ENCODE peak calls at places on chromosomes 1 and 21, in seven cellular contexts. S is PC-3, M is stomach, P is BE2C, N is lung, I is psoas muscle, H is esophagus squamous epithelium. Z is an unnamed sample.

GRCh38 chr1:40820251-40820797 is 36.7 kb downstream of the KCNQ4 start:
- DNase-seq in S (no peak), N (no peak), I (no peak), M (no peak), P (no peak), H (no peak), Z (no peak)

GRCh38 chr1:15258828-15259588 is 12.0 kb downstream of the FHAD1 start:
- DNase-seq in I (no peak), N (no peak), M (no peak), H (no peak), S (no peak), P (no peak), Z (no peak)

GRCh38 chr1:171670739-171671138 is 18.3 kb upstream of the MYOC start:
- DNase-seq in P (no peak), M (no peak), S (no peak), N (no peak), I (no peak), H (no peak), Z (no peak)

GRCh38 chr1:182389619-182390047 is 2.0 kb downstream of the GLUL start:
- DNase-seq in H (no peak), N (peak; percentile 64), M (no peak), S (no peak), P (no peak), I (no peak), Z (no peak)

GRCh38 chr21:38342734-38343133 is 85.9 kb downstream of the KCNJ15 start:
- DNase-seq in N (no peak), P (no peak), S (no peak), M (no peak), H (no peak), I (no peak), Z (no peak)

GRCh38 chr1:18484726-18485125 is 4.0 kb downstream of the KLHDC7A start:
- DNase-seq in P (no peak), M (no peak), S (no peak), H (no peak), I (no peak), N (no peak), Z (no peak)

GRCh38 chr1:66367369-66367768 is 166.6 kb upstream of the SGIP1 start:
- DNase-seq in N (no peak), M (no peak), S (no peak), I (no peak), P (no peak), H (no peak), Z (no peak)

GRCh38 chr21:36689324-36689723 is 9.6 kb upstream of the SIM2 start:
- DNase-seq in H (no peak), P (no peak), I (no peak), S (no peak), N (no peak), M (no peak), Z (no peak)

GRCh38 chr1:173015629-173016028 is 35.1 kb downstream of the TNFSF18 start:
- DNase-seq in S (no peak), H (no peak), N (no peak), I (no peak), P (no peak), M (no peak), Z (no peak)

GRCh38 chr1:7570311-7570710 is 200.8 kb upstream of the VAMP3 start:
- DNase-seq in M (peak; percentile 80), S (no peak), I (no peak), P (no peak), H (no peak), N (no peak), Z (no peak)

GRCh38 chr21:30083120-30083945 is 83.3 kb downstream of the CLDN17 start:
- DNase-seq in P (no peak), I (no peak), M (no peak), N (no peak), S (no peak), H (no peak), Z (no peak)
- H3K4me3 ChIP-seq in P (no peak overlapping the region), I (no peak overlapping the region), M (no peak overlapping the region), N (no peak overlapping the region), S (no peak overlapping the region), H (no peak overlapping the region), Z (no peak overlapping the region)

DNA sequence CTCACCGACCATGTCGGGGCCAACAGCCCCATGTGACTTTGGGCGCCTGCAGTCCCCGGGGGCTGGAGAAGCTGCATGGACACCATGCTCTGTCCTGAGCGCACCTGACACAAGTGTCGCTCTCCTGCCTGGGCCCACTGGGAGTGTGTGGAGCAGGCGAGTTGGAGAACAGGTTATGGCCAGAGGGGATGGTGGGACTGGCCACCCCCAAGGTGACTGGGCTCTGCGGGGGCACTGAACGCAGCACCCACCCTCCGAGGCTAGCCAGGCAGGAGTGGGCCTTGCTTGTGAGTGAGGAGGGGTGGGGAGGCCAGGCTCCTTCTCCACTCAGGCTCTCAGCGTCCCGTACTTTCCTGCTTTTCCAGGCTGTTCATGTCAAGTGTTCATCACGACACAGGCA is 35.6 kb downstream of the SNAP47 start:
- DNase-seq in I (no peak), H (no peak), M (no peak), N (no peak), P (no peak), S (no peak), Z (no peak)
- H3K36me3 ChIP-seq in I (peaks cover 10% of the 10 kb centered on the region), H (no peaks in the 10 kb centered on the region), M (peaks cover 79% of the 10 kb centered on the region), N (no peaks in the 10 kb centered on the region), P (peaks cover 16% of the 10 kb centered on the region), S (peaks cover 47% of the 10 kb centered on the region), Z (peaks cover 22% of the 10 kb centered on the region)

GRCh38 chr21:46503922-46504539 is 45.3 kb downstream of the DIP2A start:
- DNase-seq in H (no peak), N (no peak), I (no peak), M (no peak), S (no peak), P (no peak), Z (no peak)
- H3K4me3 ChIP-seq in H (no peak overlapping the region), N (no peak overlapping the region), I (no peak overlapping the region), M (no peak overlapping the region), S (no peak overlapping the region), P (no peak overlapping the region), Z (no peak overlapping the region)

GRCh38 chr1:165897326-165898303 is 70.2 kb downstream of the UCK2 start:
- DNase-seq in M (no peak), I (no peak), H (no peak), P (peak; percentile 39), N (no peak), S (no peak), Z (no peak)
- H3K36me3 ChIP-seq in M (peaks cover 40% of the 10 kb centered on the region), I (no peaks in the 10 kb centered on the region), H (no peaks in the 10 kb centered on the region), P (peaks cover 88% of the 10 kb centered on the region), N (no peaks in the 10 kb centered on the region), S (peaks cover 42% of the 10 kb centered on the region), Z (peaks cover 16% of the 10 kb centered on the region)

GRCh38 chr1:27572679-27573426 is 31.1 kb downstream of the AHDC1 start:
- DNase-seq in M (no peak), S (no peak), P (peak; percentile 68), N (no peak), H (no peak), I (peak; percentile 61), Z (peak; percentile 77)

GRCh38 chr1:27571439-27572018 is 32.4 kb downstream of the AHDC1 start:
- DNase-seq in P (no peak), N (no peak), M (no peak), S (no peak), I (peak; percentile 37), H (no peak), Z (peak; percentile 73)

GRCh38 chr1:27570383-27570755 is 33.6 kb downstream of the AHDC1 start:
- DNase-seq in I (peak; percentile 27), H (no peak), M (no peak), S (no peak), P (no peak), N (no peak), Z (no peak)

GRCh38 chr1:27570823-27571222 is 33.1 kb downstream of the AHDC1 start:
- DNase-seq in P (no peak), I (peak; percentile 20), S (no peak), N (no peak), H (no peak), M (no peak), Z (no peak)

GRCh38 chr1:27572019-27572678 is 31.8 kb downstream of the AHDC1 start:
- DNase-seq in P (no peak), N (no peak), H (no peak), I (peak; percentile 56), M (no peak), S (no peak), Z (peak; percentile 63)
- H3K4me3 ChIP-seq in P (no peak overlapping the region), N (no peak overlapping the region), H (peak overlapping the region; percentile 10), I (peak overlapping the region; percentile 51), M (no peak overlapping the region), S (no peak overlapping the region), Z (no peak overlapping the region)

GRCh38 chr1:10106241-10106640 is 73.5 kb downstream of the UBE4B start:
- DNase-seq in N (no peak), P (no peak), I (no peak), M (no peak), H (no peak), S (no peak), Z (no peak)

GRCh38 chr1:10103193-10103592 is 70.4 kb downstream of the UBE4B start:
- DNase-seq in S (no peak), N (no peak), P (no peak), H (no peak), I (no peak), M (no peak), Z (no peak)

GRCh38 chr1:10106756-10107479 is 74.2 kb downstream of the UBE4B start:
- DNase-seq in P (no peak), S (no peak), H (no peak), M (no peak), I (no peak), N (no peak), Z (no peak)

GRCh38 chr1:10105484-10105883 is 72.7 kb downstream of the UBE4B start:
- DNase-seq in M (no peak), N (no peak), P (peak; percentile 5), I (peak; percentile 21), S (no peak), H (no peak), Z (no peak)

DNA sequence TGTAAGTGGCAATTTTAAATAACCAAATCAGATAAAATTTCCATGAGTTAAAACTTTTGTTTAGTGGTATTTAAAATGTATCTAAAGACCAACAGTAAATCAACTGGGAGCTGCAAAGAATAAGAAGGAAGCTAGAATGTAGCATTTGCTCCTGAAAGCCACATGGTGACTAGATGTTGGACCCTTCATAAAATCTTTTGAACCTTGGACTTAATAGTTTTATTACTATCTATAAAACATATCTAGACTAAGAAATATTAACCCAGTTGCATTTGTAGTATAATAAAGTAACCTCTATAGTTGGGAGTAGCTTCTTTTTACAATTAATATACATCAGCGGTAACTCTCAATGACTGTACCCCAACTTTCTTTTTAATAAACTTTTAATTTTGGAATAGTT is 72.1 kb downstream of the UBE4B start:
- DNase-seq in I (no peak), H (no peak), N (no peak), S (no peak), P (no peak), M (no peak), Z (no peak)
- H3K36me3 ChIP-seq in I (peaks cover 9% of the 10 kb centered on the region), H (no peaks in the 10 kb centered on the region), N (peaks cover 14% of the 10 kb centered on the region), S (peaks cover 24% of the 10 kb centered on the region), P (peaks cover 5% of the 10 kb centered on the region), M (peaks cover 90% of the 10 kb centered on the region), Z (peaks cover 37% of the 10 kb centered on the region)

DNA sequence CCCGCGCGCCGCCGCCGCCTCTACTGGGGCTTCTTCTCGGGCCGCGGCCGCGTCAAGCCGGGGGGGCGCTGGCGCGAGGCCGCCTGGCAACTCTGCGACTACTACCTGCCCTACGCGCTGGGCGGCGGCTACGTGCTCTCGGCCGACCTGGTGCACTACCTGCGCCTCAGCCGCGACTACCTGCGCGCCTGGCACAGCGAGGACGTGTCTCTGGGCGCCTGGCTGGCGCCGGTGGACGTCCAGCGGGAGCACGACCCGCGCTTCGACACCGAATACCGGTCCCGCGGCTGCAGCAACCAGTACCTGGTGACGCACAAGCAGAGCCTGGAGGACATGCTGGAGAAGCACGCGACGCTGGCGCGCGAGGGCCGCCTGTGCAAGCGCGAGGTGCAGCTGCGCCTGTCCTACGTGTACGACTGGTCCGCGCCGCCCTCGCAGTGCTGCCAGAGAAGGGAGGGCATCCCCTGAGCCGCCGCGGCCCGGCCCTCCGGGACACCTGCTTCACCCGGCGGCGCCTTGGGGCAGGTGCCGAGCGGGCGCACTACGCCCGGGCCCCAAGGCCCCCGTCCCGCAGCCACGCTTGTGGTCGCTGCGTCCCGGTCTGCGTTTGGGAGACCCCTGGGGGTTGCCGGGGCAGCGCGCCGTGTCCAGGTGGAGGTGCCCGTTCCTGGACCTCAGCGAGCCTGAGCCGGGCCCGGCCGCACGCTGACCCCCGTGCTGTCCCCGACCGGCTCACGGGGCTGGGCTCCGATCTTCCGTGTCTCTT is 947 bp downstream of the B3GALT6 start:
- DNase-seq in N (no peak), P (no peak), M (no peak), I (no peak), S (peak; percentile 31), H (no peak), Z (no peak)
- H3K4me3 ChIP-seq in N (peak overlapping the region; percentile 43), P (no peak overlapping the region), M (peak overlapping the region; percentile 39), I (peak overlapping the region; percentile 57), S (peak overlapping the region; percentile 65), H (peak overlapping the region; percentile 100), Z (no peak overlapping the region)